ENCODE peak calls at places on chromosomes 11 and 22, in six cellular contexts. E is fibroblast of the conjunctiva, S is NAMALWA, K is T1000, N is left ventricle myocardium inferior, G is epithelial cell of esophagus. J is an unnamed sample.

GRCh38 chr11:123202155-123202714 is 7.2 kb upstream of the CLMP start:
- DNase-seq in G (no peak), E (no peak), N (peak; percentile 36), K (no peak), S (no peak), J (no peak)

GRCh38 chr22:36405671-36406070 is 17.9 kb upstream of the MYH9 start:
- DNase-seq in G (peak; percentile 60), S (peak; percentile 85), K (no peak), N (no peak), E (no peak), J (no peak)

GRCh38 chr11:18936002-18936673 is 3.1 kb downstream of the MRGPRX1 start:
- DNase-seq in S (no peak), N (no peak), K (no peak), G (peak; percentile 11), E (no peak), J (no peak)

GRCh38 chr22:17734197-17734596 is 40.1 kb downstream of the BID start:
- DNase-seq in G (no peak), S (no peak), E (no peak), N (no peak), K (no peak), J (no peak)

GRCh38 chr22:37635157-37635556 is 4.3 kb upstream of the SH3BP1 start:
- DNase-seq in N (no peak), K (no peak), S (no peak), G (no peak), E (no peak), J (no peak)

GRCh38 chr11:63766501-63767270 is 1.9 kb downstream of the ZFTA start:
- DNase-seq in G (no peak), S (no peak), K (no peak), N (no peak), E (no peak), J (no peak)

GRCh38 chr11:94171693-94172440 is 43.2 kb downstream of the PANX1 start:
- DNase-seq in N (no peak), E (peak; percentile 14), G (peak; percentile 43), S (peak; percentile 46), K (no peak), J (peak; percentile 24)

GRCh38 chr11:88454881-88455280 is 117.3 kb upstream of the CTSC start:
- DNase-seq in G (peak; percentile 86), N (no peak), K (no peak), E (no peak), S (no peak), J (no peak)

GRCh38 chr11:69295079-69295994 is 1.4 kb downstream of the MYEOV start:
- DNase-seq in G (no peak), E (no peak), K (peak; percentile 6), S (no peak), N (no peak), J (no peak)

GRCh38 chr11:3130269-3131071 is 34.6 kb downstream of the OSBPL5 start:
- DNase-seq in S (no peak), E (no peak), K (no peak), G (peak; percentile 96), N (peak; percentile 16), J (no peak)

GRCh38 chr22:23305922-23306374 is 125.6 kb downstream of the BCR start:
- DNase-seq in K (peak; percentile 46), E (no peak), N (peak; percentile 79), G (peak; percentile 68), S (no peak), J (no peak)

GRCh38 chr11:16186680-16187079 is 169.7 kb downstream of the SOX6 start:
- DNase-seq in E (no peak), S (no peak), K (no peak), G (no peak), N (no peak), J (no peak)

GRCh38 chr11:118170892-118171273 is 5.6 kb downstream of the SCN2B start:
- DNase-seq in K (no peak), E (no peak), N (no peak), G (no peak), S (no peak), J (no peak)

GRCh38 chr11:10485646-10486045 is 30.6 kb downstream of the AMPD3 start:
- DNase-seq in N (no peak), G (no peak), K (no peak), S (no peak), E (no peak), J (no peak)

GRCh38 chr11:18264677-18265542 is 1.2 kb upstream of the SAA1 start:
- DNase-seq in K (no peak), S (no peak), N (no peak), E (no peak), G (no peak), J (no peak)

GRCh38 chr11:6648505-6648904 is 7.1 kb downstream of the DCHS1 start:
- DNase-seq in E (no peak), N (no peak), S (no peak), K (no peak), G (no peak), J (no peak)

GRCh38 chr22:25437414-25438160 is 126.9 kb upstream of the GRK3 start:
- DNase-seq in S (no peak), E (no peak), N (no peak), K (no peak), G (no peak), J (no peak)

GRCh38 chr11:75262961-75263852 is 22.6 kb downstream of the TPBGL start:
- DNase-seq in G (no peak), E (no peak), S (no peak), K (no peak), N (no peak), J (no peak)

GRCh38 chr11:75151346-75152047 is 590 bp downstream of the SLCO2B1 start:
- DNase-seq in K (no peak), G (peak; percentile 23), S (no peak), E (no peak), N (no peak), J (no peak)

GRCh38 chr11:107538239-107538638 is 27.3 kb downstream of the ALKBH8 start:
- DNase-seq in S (no peak), G (no peak), E (no peak), N (no peak), K (no peak), J (no peak)

GRCh38 chr11:116563028-116563712 is 209.6 kb downstream of the BUD13 start:
- DNase-seq in N (no peak), E (no peak), K (no peak), S (no peak), G (no peak), J (peak; percentile 20)

GRCh38 chr22:19912236-19912999 is 29.2 kb upstream of the COMT start:
- DNase-seq in S (no peak), G (peak; percentile 43), K (no peak), N (no peak), E (no peak), J (no peak)

GRCh38 chr22:46617250-46618103 is 2.7 kb upstream of the GRAMD4 start:
- DNase-seq in E (no peak), K (no peak), S (no peak), N (no peak), G (no peak), J (no peak)

GRCh38 chr11:108587109-108587508 is 6.5 kb downstream of the EXPH5 start:
- DNase-seq in K (no peak), E (no peak), G (no peak), N (no peak), S (no peak), J (no peak)

GRCh38 chr11:8765294-8765693 is 82.7 kb downstream of the RPL27A start:
- DNase-seq in S (no peak), E (no peak), G (peak; percentile 53), N (no peak), K (no peak), J (no peak)

GRCh38 chr22:36397081-36397766 is 9.5 kb upstream of the MYH9 start:
- DNase-seq in S (no peak), G (peak; percentile 79), K (no peak), N (no peak), E (no peak), J (no peak)

GRCh38 chr11:102495161-102496042 is 35.1 kb downstream of the MMP7 start:
- DNase-seq in G (peak; percentile 88), E (peak; percentile 90), S (peak; percentile 89), K (no peak), N (no peak), J (peak; percentile 55)

GRCh38 chr11:102600666-102601065 is 24.5 kb downstream of the MMP20 start:
- DNase-seq in E (no peak), K (no peak), G (no peak), N (no peak), S (no peak), J (no peak)

GRCh38 chr11:116126540-116126939 is 622.3 kb upstream of the CADM1 start:
- DNase-seq in N (no peak), E (no peak), S (no peak), G (no peak), K (no peak), J (no peak)

GRCh38 chr11:5234390-5234834 is at the start of gene HBD:
- DNase-seq in S (no peak), E (no peak), K (no peak), N (no peak), G (no peak), J (no peak)

GRCh38 chr11:20360650-20361049 is 2.9 kb upstream of the HTATIP2 start:
- DNase-seq in E (peak; percentile 18), G (no peak), S (peak; percentile 55), N (no peak), K (no peak), J (no peak)